ENCODE peak calls at places on chromosomes 2 and 18, in six cellular contexts. K is GM12891, S is K562, B is GM12878, T is HepG2, L is H1. N is an unnamed sample.

GRCh38 chr2:68465081-68465916 is 1.8 kb downstream of the FBXO48 start:
- DNase-seq in K (no peak), S (no peak), B (no peak), T (no peak), L (no peak), N (no peak)

GRCh38 chr2:184875911-184876310 is 277.6 kb downstream of the ZNF804A start:
- DNase-seq in K (no peak), S (no peak), B (no peak), T (no peak), L (no peak), N (no peak)

GRCh38 chr2:119367472-119368099 is 809 bp downstream of the DBI start:
- DNase-seq in K (peak; percentile 56), S (peak; percentile 54), B (no peak), T (peak; percentile 73), L (no peak), N (peak; percentile 66)

GRCh38 chr2:68225119-68225632 is 27.2 kb downstream of the PPP3R1 start:
- DNase-seq in K (no peak), S (no peak), B (peak; percentile 26), T (peak; percentile 68), L (peak; percentile 7), N (no peak)

GRCh38 chr2:1515986-1516797 is 102.9 kb downstream of the TPO start:
- DNase-seq in K (no peak), S (no peak), B (no peak), T (no peak), L (no peak), N (no peak)

GRCh38 chr2:127066942-127067341 is 40.0 kb downstream of the BIN1 start:
- DNase-seq in K (no peak), S (no peak), B (no peak), T (no peak), L (no peak), N (no peak)

GRCh38 chr2:210626849-210627248 is 70.5 kb downstream of the CPS1 start:
- DNase-seq in K (no peak), S (no peak), B (no peak), T (peak; percentile 3), L (no peak), N (no peak)

GRCh38 chr2:171652411-171652775 is 34.9 kb upstream of the DYNC1I2 start:
- DNase-seq in K (no peak), S (no peak), B (no peak), T (no peak), L (no peak), N (no peak)

GRCh38 chr2:104969564-104969963 is 68.3 kb upstream of the MRPS9 start:
- DNase-seq in K (no peak), S (no peak), B (no peak), T (no peak), L (peak; percentile 23), N (no peak)

GRCh38 chr2:46098606-46099005 is 198.6 kb upstream of the EPAS1 start:
- DNase-seq in K (no peak), S (no peak), B (no peak), T (peak; percentile 9), L (no peak), N (no peak)

GRCh38 chr2:230128943-230129342 is 60.2 kb upstream of the SLC16A14 start:
- DNase-seq in K (no peak), S (no peak), B (no peak), T (no peak), L (no peak), N (no peak)

DNA sequence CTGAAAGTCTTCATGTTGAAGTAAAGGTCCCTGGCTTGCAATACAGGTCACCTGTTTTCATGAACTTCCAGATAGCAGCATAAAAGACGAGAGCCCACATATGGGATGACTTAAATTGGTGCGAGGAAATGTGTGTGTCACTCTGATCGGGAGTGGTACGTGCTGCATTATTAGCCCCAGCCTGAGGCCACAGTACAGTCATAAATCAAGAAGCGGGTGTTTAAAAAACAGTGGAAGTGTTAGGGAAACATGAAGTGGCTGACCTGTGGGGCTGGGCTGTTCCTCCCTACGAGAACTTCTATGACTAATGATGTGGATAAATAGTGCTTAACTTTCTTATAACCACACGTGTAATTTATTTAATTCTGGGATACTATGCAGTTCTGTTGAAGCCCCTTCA is 24.4 kb downstream of the RDH14 start:
- DNase-seq in K (no peak), S (no peak), B (no peak), T (no peak), L (no peak), N (no peak)
- TF ChIP-seq TAF1 in K (no peak), S (no peak), B (no peak), T (no peak), L (no peak), N (no peak)

GRCh38 chr18:48790226-48790863 is 160.4 kb downstream of the SMAD7 start:
- DNase-seq in K (no peak), S (no peak), B (no peak), T (no peak), L (no peak), N (no peak)

GRCh38 chr18:48792611-48793368 is 158.0 kb downstream of the SMAD7 start:
- DNase-seq in K (no peak), S (no peak), B (no peak), T (no peak), L (no peak), N (no peak)

GRCh38 chr18:48790869-48791635 is 159.7 kb downstream of the SMAD7 start:
- DNase-seq in K (no peak), S (no peak), B (no peak), T (no peak), L (no peak), N (no peak)

GRCh38 chr18:48792141-48792540 is 158.6 kb downstream of the SMAD7 start:
- DNase-seq in K (no peak), S (no peak), B (no peak), T (no peak), L (no peak), N (no peak)

DNA sequence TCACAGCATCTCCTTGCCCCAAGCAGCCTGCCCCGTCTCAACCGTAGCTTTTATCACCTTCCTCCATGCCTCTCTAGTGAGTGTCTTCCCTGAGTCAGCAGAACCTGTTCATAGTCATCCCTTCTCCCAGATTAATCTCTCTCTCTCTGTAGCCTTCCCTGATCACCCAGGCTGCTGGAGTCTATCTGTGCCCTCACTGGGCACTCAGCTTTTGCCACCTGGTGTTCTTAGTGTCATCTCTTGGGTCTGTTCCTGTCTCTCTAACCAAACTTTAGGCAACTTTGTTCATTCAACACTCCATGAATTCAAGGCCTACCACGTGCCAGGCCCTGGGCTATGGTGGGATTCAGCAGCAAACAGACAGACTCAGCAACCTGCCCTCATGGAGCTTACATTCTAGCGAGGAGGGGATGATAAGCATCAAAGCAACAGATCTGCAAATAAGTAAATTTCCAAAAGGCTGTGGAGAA is 159.1 kb downstream of the SMAD7 start:
- DNase-seq in K (no peak), S (no peak), B (no peak), T (no peak), L (no peak), N (no peak)
- TF ChIP-seq POLR2A in K (no peak), S (no peak), B (no peak), T (no peak), L (no peak), N (no peak)

GRCh38 chr2:198374375-198375072 is 570.1 kb downstream of the PLCL1 start:
- DNase-seq in K (no peak), S (peak; percentile 41), B (no peak), T (peak; percentile 51), L (peak; percentile 5), N (no peak)

GRCh38 chr2:198375073-198375430 is 570.7 kb downstream of the PLCL1 start:
- DNase-seq in K (no peak), S (no peak), B (no peak), T (no peak), L (no peak), N (no peak)

GRCh38 chr2:198368089-198368488 is 563.7 kb downstream of the PLCL1 start:
- DNase-seq in K (no peak), S (no peak), B (no peak), T (no peak), L (no peak), N (no peak)

GRCh38 chr2:198371329-198371728 is 566.9 kb downstream of the PLCL1 start:
- DNase-seq in K (no peak), S (no peak), B (no peak), T (no peak), L (no peak), N (no peak)

DNA sequence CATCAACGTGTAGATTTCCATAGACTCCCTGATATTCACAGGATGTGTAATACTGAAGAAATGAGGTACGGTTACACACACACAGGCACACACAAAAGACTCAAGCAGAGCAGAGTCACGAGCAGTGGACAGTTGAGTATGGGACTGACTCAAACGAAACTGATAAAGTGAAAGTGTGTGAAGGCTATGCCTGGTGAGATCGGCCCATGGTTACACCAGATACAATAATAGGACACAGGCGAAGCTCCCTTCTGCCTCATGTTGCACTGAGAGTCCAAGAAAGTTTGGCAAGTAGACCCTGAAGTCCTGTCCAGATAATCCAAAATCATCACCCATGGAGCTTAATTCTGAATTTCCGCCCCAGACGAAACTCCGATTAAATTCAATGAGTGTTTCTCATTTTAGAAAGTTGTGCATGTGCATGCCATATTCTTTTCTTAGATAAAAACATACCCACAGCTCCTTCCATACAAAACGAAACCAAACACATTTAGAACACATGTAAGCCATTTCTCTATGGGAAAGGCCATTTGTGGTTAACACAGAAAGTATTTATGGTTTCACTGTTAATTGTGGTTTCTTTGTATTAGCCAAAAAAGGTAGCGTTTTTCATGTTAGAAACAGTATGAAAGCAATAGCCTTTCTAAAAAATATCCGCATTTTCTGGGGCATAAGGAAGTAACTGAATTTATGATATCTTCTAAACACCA is 567.7 kb downstream of the PLCL1 start:
- DNase-seq in K (peak; percentile 6), S (no peak), B (peak; percentile 67), T (no peak), L (no peak), N (peak; percentile 1)
- TF ChIP-seq TAF1 in K (no peak), S (no peak), B (no peak), T (no peak), L (no peak), N (no peak)

GRCh38 chr2:222864296-222864695 is 3.5 kb downstream of the ACSL3 start:
- DNase-seq in K (no peak), S (no peak), B (no peak), T (peak; percentile 61), L (no peak), N (no peak)

GRCh38 chr2:222862068-222862914 is 1.5 kb downstream of the ACSL3 start:
- DNase-seq in K (no peak), S (no peak), B (no peak), T (no peak), L (no peak), N (no peak)

GRCh38 chr2:222861411-222862067 is 703 bp downstream of the ACSL3 start:
- DNase-seq in K (peak; percentile 33), S (peak; percentile 61), B (no peak), T (no peak), L (no peak), N (peak; percentile 38)

GRCh38 chr2:222860740-222861410 is at the start of gene ACSL3:
- DNase-seq in K (peak; percentile 93), S (peak; percentile 89), B (peak; percentile 66), T (peak; percentile 92), L (peak; percentile 88), N (peak; percentile 91)

DNA sequence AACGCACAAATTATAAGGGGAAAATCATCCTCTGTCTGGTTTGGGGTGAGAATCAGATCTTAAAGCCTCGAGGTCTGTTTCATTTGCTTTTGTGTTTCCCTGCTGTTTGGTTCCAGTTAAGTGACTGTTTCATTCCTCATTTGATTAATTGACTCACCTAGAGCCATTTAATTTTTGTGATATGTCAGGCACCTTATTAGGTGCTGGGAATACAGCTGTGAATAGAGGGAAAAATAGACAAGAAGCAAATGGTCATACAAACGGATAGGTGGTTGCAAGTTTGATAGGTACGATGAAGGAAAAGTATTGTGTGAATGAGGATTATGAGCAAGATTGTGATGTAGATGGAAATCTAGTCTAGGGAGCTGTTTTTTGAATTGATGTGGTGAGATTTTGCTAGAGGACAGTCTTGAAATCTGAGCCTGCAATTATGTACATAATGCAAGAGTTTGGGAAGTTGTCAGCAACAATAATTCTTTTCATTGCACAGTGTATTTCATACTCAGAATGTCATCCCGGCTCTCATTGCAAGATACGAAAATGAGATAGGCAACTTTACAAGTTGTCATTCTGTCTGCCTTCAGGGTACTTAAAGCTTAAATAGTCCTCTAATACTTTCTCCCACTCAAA is 2.2 kb downstream of the ACSL3 start:
- DNase-seq in K (no peak), S (no peak), B (no peak), T (no peak), L (no peak), N (no peak)
- TF ChIP-seq POLR2A in K (no peak), S (no peak), B (no peak), T (no peak), L (no peak), N (no peak)

N was measured in GM12892.